ENCODE peak calls at places on chromosome 16, in five cellular contexts. B is endothelial cell of umbilical vein, F is neural progenitor cell, Q is transverse colon, X is DND-41. R is an unnamed sample. For H3K27me3, the result is how much of the 10 kb centered on the place peaks cover.

GRCh38 chr16:77965346-77965745 is 57.0 kb upstream of the CLEC3A start:
- DNase-seq in F (no peak), B (no peak), Q (no peak), X (no peak), R (no peak)

GRCh38 chr16:80009971-80010659 is 409.6 kb upstream of the MAF start:
- DNase-seq in B (no peak), X (no peak), F (no peak), Q (no peak), R (no peak)

GRCh38 chr16:83137326-83137770 is 510.6 kb downstream of the CDH13 start:
- DNase-seq in F (peak), X (peak), Q (peak), B (no peak), R (peak)

GRCh38 chr16:5349661-5350060 is 252.1 kb upstream of the EEF2KMT start:
- DNase-seq in X (no peak), F (no peak), B (no peak), Q (no peak), R (no peak)

GRCh38 chr16:69937465-69937951 is 13.6 kb upstream of the CLEC18A start:
- DNase-seq in F (peak), Q (no peak), X (no peak), B (no peak), R (no peak)

GRCh38 chr16:50114357-50115129 is 38.6 kb upstream of the TENT4B start:
- DNase-seq in X (no peak), F (no peak), Q (no peak), B (no peak), R (no peak)

GRCh38 chr16:89054261-89054661 is 39.4 kb upstream of the ACSF3 start:
- DNase-seq in B (no peak), F (peak), X (no peak), Q (peak), R (no peak)

GRCh38 chr16:1325673-1326371 is 7.6 kb upstream of the BAIAP3 start:
- DNase-seq in B (no peak), Q (no peak), X (no peak), F (no peak), R (no peak)

GRCh38 chr16:8173111-8173644 is 417.1 kb downstream of the TMEM114 start:
- DNase-seq in X (peak), B (peak), F (peak), Q (peak), R (peak)

GRCh38 chr16:86951831-86952598 is 365.2 kb downstream of the C16orf95 start:
- DNase-seq in Q (no peak), X (no peak), B (peak), F (no peak), R (peak)

GRCh38 chr16:16890964-16891363 is 512.0 kb downstream of the NPIPA7 start:
- DNase-seq in B (no peak), Q (no peak), F (no peak), X (no peak), R (no peak)

GRCh38 chr16:87161822-87162676 is 155.1 kb downstream of the C16orf95 start:
- DNase-seq in X (no peak), B (no peak), F (no peak), Q (no peak), R (no peak)

GRCh38 chr16:89583197-89583894 is 7.8 kb downstream of the CPNE7 start:
- DNase-seq in B (no peak), Q (no peak), X (no peak), F (no peak), R (no peak)

GRCh38 chr16:76345093-76345735 is 68.0 kb downstream of the CNTNAP4 start:
- DNase-seq in Q (no peak), F (no peak), X (no peak), B (no peak), R (no peak)

GRCh38 chr16:77452243-77452642 is 17.4 kb upstream of the ADAMTS18 start:
- DNase-seq in B (no peak), F (no peak), Q (no peak), X (no peak), R (no peak)

GRCh38 chr16:73154063-73154870 is 106.3 kb upstream of the ZFHX3 start:
- DNase-seq in X (no peak), F (no peak), Q (no peak), B (peak), R (no peak)

GRCh38 chr16:23334421-23334853 is 32.3 kb downstream of the SCNN1B start:
- DNase-seq in X (no peak), B (no peak), F (no peak), Q (no peak), R (no peak)

GRCh38 chr16:11612110-11612981 is 25.6 kb upstream of the LITAF start:
- DNase-seq in B (no peak), F (no peak), Q (peak), X (no peak), R (no peak)

GRCh38 chr16:1514507-1514906 is 19.0 kb upstream of the TMEM204 start:
- DNase-seq in Q (no peak), X (no peak), F (no peak), B (no peak), R (no peak)

GRCh38 chr16:84699712-84700517 is at the start of gene USP10:
- DNase-seq in X (peak), B (peak), F (peak), Q (peak), R (peak)

GRCh38 chr16:76668207-76668725 is 391.1 kb downstream of the CNTNAP4 start:
- DNase-seq in F (peak), X (peak), B (no peak), Q (no peak), R (no peak)

GRCh38 chr16:88316941-88317618 is 65.7 kb upstream of the ZNF469 start:
- DNase-seq in B (no peak), X (no peak), F (no peak), Q (no peak), R (no peak)

GRCh38 chr16:86740817-86741799 is 162.8 kb downstream of the FOXL1 start:
- DNase-seq in B (peak), X (no peak), Q (no peak), F (peak), R (peak)

GRCh38 chr16:56824335-56824734 is 40.7 kb upstream of the SLC12A3 start:
- DNase-seq in X (no peak), F (peak), Q (peak), B (no peak), R (no peak)

GRCh38 chr16:85908444-85908843 is 9.5 kb downstream of the IRF8 start:
- DNase-seq in F (no peak), Q (no peak), B (no peak), X (no peak), R (no peak)

GRCh38 chr16:30488764-30489595 is 16.4 kb downstream of the ITGAL start:
- DNase-seq in Q (no peak), F (no peak), B (no peak), X (no peak), R (no peak)

GRCh38 chr16:84606081-84606875 is 11.6 kb downstream of the COTL1 start:
- DNase-seq in F (no peak), X (no peak), Q (no peak), B (no peak), R (no peak)

GRCh38 chr16:20847577-20847976 is 41.2 kb downstream of the REXO5 start:
- DNase-seq in F (no peak), B (no peak), Q (no peak), X (no peak), R (no peak)

GRCh38 chr16:71350821-71351557 is 7.5 kb upstream of the CALB2 start:
- DNase-seq in Q (no peak), X (no peak), B (no peak), F (no peak), R (no peak)

GRCh38 chr16:89122322-89122831 is 28.7 kb downstream of the ACSF3 start:
- DNase-seq in F (no peak), B (no peak), X (no peak), Q (peak), R (no peak)

GRCh38 chr16:66996983-66997358 is 8.6 kb downstream of the CES4A start:
- DNase-seq in X (no peak), Q (no peak), F (no peak), B (no peak), R (no peak)
- H3K27me3 ChIP-seq in X (under half), Q (under half), F (half or more), B (under half), R (under half)

GRCh38 chr16:4115941-4116327 is 308 bp downstream of the ADCY9 start:
- DNase-seq in F (no peak), X (no peak), Q (no peak), B (no peak), R (no peak)

GRCh38 chr16:4116328-4117249 is at the start of gene ADCY9:
- DNase-seq in Q (peak), B (peak), X (no peak), F (peak), R (peak)

GRCh38 chr16:4115209-4115940 is 867 bp downstream of the ADCY9 start:
- DNase-seq in B (peak), F (peak), X (no peak), Q (peak), R (peak)

GRCh38 chr16:4113358-4114256 is 2.6 kb downstream of the ADCY9 start:
- DNase-seq in B (no peak), X (no peak), Q (no peak), F (no peak), R (no peak)

GRCh38 chr16:4114257-4115208 is 1.7 kb downstream of the ADCY9 start:
- DNase-seq in F (no peak), B (no peak), X (no peak), Q (no peak), R (no peak)
- H3K4me3 ChIP-seq in F (peak), B (no peak), X (no peak), Q (peak), R (peak)

DNA sequence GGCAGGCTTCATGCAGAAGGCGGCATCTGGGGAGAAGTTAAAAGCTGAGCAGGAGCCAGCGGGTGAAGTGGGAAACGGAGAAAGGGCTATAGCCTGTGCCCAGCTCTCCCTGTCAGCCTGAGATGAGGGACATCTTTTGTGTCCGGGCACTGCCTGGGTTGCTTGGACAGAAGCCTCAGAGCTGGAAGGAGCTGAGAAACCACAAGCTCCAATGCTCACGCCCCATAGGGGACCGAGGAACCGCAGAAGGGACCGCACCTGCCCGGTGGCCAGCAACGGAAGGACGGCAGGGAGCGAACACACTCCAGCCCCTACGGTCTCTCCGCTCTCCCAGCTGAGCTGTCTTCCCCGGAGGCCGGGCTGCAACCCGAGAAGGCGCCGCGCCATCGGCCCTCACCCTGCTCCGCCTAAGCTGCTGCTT is 175.8 kb downstream of the NPIPB11 start:
- DNase-seq in Q (no peak), B (no peak), F (peak), X (no peak), R (no peak)
- H3K27ac ChIP-seq in Q (no peak), B (no peak), F (no peak), X (no peak), R (no peak)

GRCh38 chr16:55655709-55656694 is at the start of gene SLC6A2:
- DNase-seq in B (no peak), F (peak), Q (no peak), X (no peak), R (no peak)
- H3K27me3 ChIP-seq in B (under half), F (half or more), Q (half or more), X (under half), R (half or more)

GRCh38 chr16:24955975-24956731 is 59.0 kb downstream of the ARHGAP17 start:
- DNase-seq in F (no peak), B (no peak), X (no peak), Q (no peak), R (no peak)

GRCh38 chr16:24957887-24958286 is 57.3 kb downstream of the ARHGAP17 start:
- DNase-seq in Q (peak), F (no peak), X (no peak), B (no peak), R (no peak)

GRCh38 chr16:24950275-24950674 is 64.9 kb downstream of the ARHGAP17 start:
- DNase-seq in X (no peak), F (no peak), Q (peak), B (no peak), R (peak)

GRCh38 chr16:24954137-24954536 is 61.0 kb downstream of the ARHGAP17 start:
- DNase-seq in F (no peak), Q (no peak), X (no peak), B (no peak), R (no peak)

GRCh38 chr16:24953721-24954120 is 61.4 kb downstream of the ARHGAP17 start:
- DNase-seq in B (no peak), Q (peak), X (no peak), F (no peak), R (no peak)
- H3K4me3 ChIP-seq in B (no peak), Q (no peak), X (no peak), F (no peak), R (no peak)

GRCh38 chr16:66511615-66512500 is 38.1 kb downstream of the TK2 start:
- DNase-seq in Q (no peak), X (no peak), F (peak), B (peak), R (peak)

GRCh38 chr16:66509576-66509975 is 40.3 kb downstream of the TK2 start:
- DNase-seq in Q (no peak), X (no peak), F (no peak), B (no peak), R (no peak)

GRCh38 chr16:66510298-66510697 is 39.6 kb downstream of the TK2 start:
- DNase-seq in B (no peak), Q (no peak), F (no peak), X (no peak), R (peak)

GRCh38 chr16:66512589-66513404 is 37.1 kb downstream of the TK2 start:
- DNase-seq in Q (no peak), F (no peak), B (peak), X (no peak), R (peak)

GRCh38 chr16:66510711-66511614 is 39.0 kb downstream of the TK2 start:
- DNase-seq in B (no peak), F (peak), Q (no peak), X (no peak), R (no peak)
- H3K27ac ChIP-seq in B (peak), F (peak), Q (peak), X (no peak), R (peak)

GRCh38 chr16:55326261-55326802 is 2.3 kb downstream of the IRX6 start:
- DNase-seq in X (no peak), F (peak), B (no peak), Q (no peak), R (no peak)
- H3K27me3 ChIP-seq in X (under half), F (half or more), B (under half), Q (half or more), R (under half)

GRCh38 chr16:58024347-58024672 is 1.2 kb upstream of the MMP15 start:
- DNase-seq in B (no peak), F (no peak), X (no peak), Q (no peak), R (no peak)
- H3K4me3 ChIP-seq in B (no peak), F (peak), X (no peak), Q (peak), R (no peak)

GRCh38 chr16:14356064-14356463 is 274.0 kb downstream of the PARN start:
- DNase-seq in B (no peak), Q (no peak), F (no peak), X (no peak), R (no peak)
- H3K27ac ChIP-seq in B (no peak), Q (no peak), F (no peak), X (no peak), R (no peak)

R was measured in SJSA1.